ENCODE peak calls at places on chromosomes 11 and 22, in five cellular contexts. W is keratinocyte, E is brain microvascular endothelial cell, G is psoas muscle, D is GM23338. T is an unnamed sample.

GRCh38 chr11:93727985-93728791 is 13.1 kb downstream of the TAF1D start:
- DNase-seq in W (no peak), E (no peak), G (no peak), D (no peak), T (no peak)

GRCh38 chr11:133934599-133935550 is 21.9 kb downstream of the IGSF9B start:
- DNase-seq in W (peak; percentile 66), E (peak; percentile 56), G (no peak), D (no peak), T (peak; percentile 52)

GRCh38 chr11:67667490-67668190 is 6.8 kb downstream of the ALDH3B2 start:
- DNase-seq in W (no peak), E (no peak), G (no peak), D (no peak), T (no peak)

GRCh38 chr22:28398355-28398754 is 281.3 kb downstream of the TTC28 start:
- DNase-seq in W (no peak), E (no peak), G (no peak), D (no peak), T (no peak)

GRCh38 chr11:129643031-129643721 is 172.5 kb upstream of the TMEM45B start:
- DNase-seq in W (peak; percentile 66), E (peak; percentile 34), G (no peak), D (no peak), T (no peak)

GRCh38 chr22:36369004-36369921 is 18.5 kb downstream of the MYH9 start:
- DNase-seq in W (no peak), E (no peak), G (no peak), D (no peak), T (no peak)

GRCh38 chr11:57373146-57373545 is 7.8 kb downstream of the PRG3 start:
- DNase-seq in W (no peak), E (no peak), G (no peak), D (no peak), T (peak; percentile 23)

GRCh38 chr11:12932485-12932884 is 76.6 kb upstream of the RASSF10 start:
- DNase-seq in W (no peak), E (no peak), G (no peak), D (no peak), T (no peak)

GRCh38 chr11:114587398-114587953 is 8.1 kb downstream of the NXPE4 start:
- DNase-seq in W (no peak), E (no peak), G (no peak), D (no peak), T (no peak)

GRCh38 chr11:46047520-46047919 is 73.7 kb downstream of the PHF21A start:
- DNase-seq in W (no peak), E (no peak), G (no peak), D (no peak), T (no peak)

GRCh38 chr11:8086001-8086479 is 5.0 kb downstream of the TUB start:
- DNase-seq in W (no peak), E (no peak), G (no peak), D (peak; percentile 30), T (peak; percentile 29)

GRCh38 chr11:19294444-19294843 is 53.7 kb upstream of the E2F8 start:
- DNase-seq in W (no peak), E (no peak), G (no peak), D (no peak), T (no peak)

GRCh38 chr11:10758959-10759358 is 7.9 kb downstream of the CTR9 start:
- DNase-seq in W (no peak), E (no peak), G (no peak), D (peak; percentile 21), T (no peak)

GRCh38 chr11:124115782-124116616 is 749 bp downstream of the VWA5A start:
- DNase-seq in W (peak; percentile 15), E (no peak), G (no peak), D (peak; percentile 73), T (no peak)

GRCh38 chr11:65863889-65864757 is 3.9 kb downstream of the MUS81 start:
- DNase-seq in W (no peak), E (no peak), G (no peak), D (no peak), T (no peak)

GRCh38 chr22:46143491-46144147 is 6.7 kb upstream of the PPARA start:
- DNase-seq in W (no peak), E (no peak), G (no peak), D (no peak), T (no peak)

GRCh38 chr22:28043269-28043668 is 124.2 kb upstream of the PITPNB start:
- DNase-seq in W (no peak), E (no peak), G (no peak), D (no peak), T (no peak)

GRCh38 chr11:17179972-17180371 is 27.8 kb downstream of the PIK3C2A start:
- DNase-seq in W (no peak), E (no peak), G (no peak), D (no peak), T (no peak)

GRCh38 chr11:20840341-20840740 is 171.0 kb downstream of the NELL1 start:
- DNase-seq in W (no peak), E (no peak), G (no peak), D (no peak), T (no peak)

GRCh38 chr11:13337986-13338436 is 60.4 kb downstream of the BMAL1 start:
- DNase-seq in W (no peak), E (peak; percentile 66), G (no peak), D (no peak), T (no peak)

GRCh38 chr11:133951484-133952198 is 5.1 kb downstream of the IGSF9B start:
- DNase-seq in W (no peak), E (peak; percentile 12), G (no peak), D (peak; percentile 74), T (no peak)

GRCh38 chr22:38180841-38181452 is 683 bp downstream of the PLA2G6 start:
- DNase-seq in W (no peak), E (no peak), G (peak; percentile 46), D (peak; percentile 49), T (peak; percentile 53)

GRCh38 chr22:19287076-19287724 is 4.3 kb downstream of the CLTCL1 start:
- DNase-seq in W (peak; percentile 64), E (peak; percentile 21), G (peak; percentile 43), D (peak; percentile 62), T (no peak)

GRCh38 chr11:126637800-126638175 is 282.3 kb downstream of the ST3GAL4 start:
- DNase-seq in W (no peak), E (peak; percentile 71), G (no peak), D (no peak), T (no peak)

GRCh38 chr22:46043816-46044717 is 67.1 kb upstream of the WNT7B start:
- DNase-seq in W (no peak), E (no peak), G (no peak), D (peak; percentile 68), T (no peak)

GRCh38 chr11:79626135-79626748 is 185.4 kb upstream of the TENM4 start:
- DNase-seq in W (no peak), E (no peak), G (no peak), D (no peak), T (no peak)

GRCh38 chr11:1053121-1053901 is 16.8 kb upstream of the MUC6 start:
- DNase-seq in W (no peak), E (no peak), G (peak; percentile 8), D (no peak), T (no peak)

GRCh38 chr11:86955674-86956522 is 703 bp upstream of the FZD4 start:
- DNase-seq in W (no peak), E (peak; percentile 60), G (peak; percentile 89), D (peak; percentile 89), T (peak; percentile 89)

GRCh38 chr22:45240137-45240809 is 421 bp downstream of the KIAA0930 start:
- DNase-seq in W (no peak), E (no peak), G (peak; percentile 36), D (peak; percentile 53), T (peak; percentile 42)

GRCh38 chr11:67635231-67635521 is 4.4 kb downstream of the TBX10 start:
- DNase-seq in W (no peak), E (no peak), G (no peak), D (no peak), T (no peak)

GRCh38 chr22:32644252-32645100 is 157.0 kb upstream of the TIMP3 start:
- DNase-seq in W (peak; percentile 89), E (peak; percentile 25), G (peak; percentile 57), D (peak; percentile 36), T (peak; percentile 65)
- TF ChIP-seq CTCF in W (peak; percentile 33), E (no peak), G (no peak), D (no peak), T (no peak)

DNA sequence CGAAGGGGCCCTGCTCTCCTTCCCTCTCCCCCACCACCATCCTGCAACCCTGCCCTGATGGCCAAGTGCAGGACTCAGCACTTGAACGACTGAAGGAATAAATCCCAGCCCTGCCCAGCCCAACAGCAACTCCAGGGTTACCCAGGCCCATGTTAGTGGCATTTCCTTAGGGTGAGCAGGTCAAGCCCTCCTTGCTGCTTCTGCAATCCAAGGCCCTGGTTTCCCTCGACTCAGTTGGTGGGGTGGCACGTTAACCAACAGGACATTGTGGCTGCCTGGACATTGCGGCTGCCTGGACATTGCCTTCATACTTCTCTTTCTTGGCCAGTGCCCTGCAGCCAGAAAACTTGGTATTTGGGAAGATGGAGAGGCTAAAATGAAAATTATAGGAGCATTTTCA is 141.4 kb downstream of the TRIM29 start:
- DNase-seq in W (no peak), E (no peak), G (no peak), D (no peak), T (no peak)
- H3K27me3 ChIP-seq in W (peaks cover 5% of the 10 kb centered on the region), E (no peaks in the 10 kb centered on the region), G (no peaks in the 10 kb centered on the region), D (no peaks in the 10 kb centered on the region), T (peaks cover 25% of the 10 kb centered on the region)

GRCh38 chr22:35299217-35299716 is 427 bp upstream of the TOM1 start:
- DNase-seq in W (no peak), E (no peak), G (no peak), D (no peak), T (no peak)
- TF ChIP-seq CTCF in W (no peak), E (peak; percentile 10), G (no peak), D (no peak), T (peak; percentile 4)

GRCh38 chr22:22897036-22897435 is 9.4 kb downstream of the IGLL5 start:
- DNase-seq in W (no peak), E (no peak), G (no peak), D (no peak), T (no peak)
- H3K27me3 ChIP-seq in W (peaks cover 21% of the 10 kb centered on the region), E (peaks cover 40% of the 10 kb centered on the region), G (no peaks in the 10 kb centered on the region), D (peaks cover 80% of the 10 kb centered on the region), T (peaks cover 27% of the 10 kb centered on the region)

GRCh38 chr11:14420223-14420622 is 61.2 kb upstream of the RRAS2 start:
- DNase-seq in W (no peak), E (no peak), G (no peak), D (peak; percentile 33), T (no peak)
- TF ChIP-seq CTCF in W (no peak), E (no peak), G (no peak), D (no peak), T (no peak)

GRCh38 chr11:33864479-33864878 is 27.4 kb downstream of the LMO2 start:
- DNase-seq in W (no peak), E (no peak), G (no peak), D (no peak), T (no peak)

GRCh38 chr11:33867996-33868645 is 23.8 kb downstream of the LMO2 start:
- DNase-seq in W (no peak), E (no peak), G (no peak), D (peak; percentile 40), T (no peak)

GRCh38 chr11:33867566-33867965 is 24.3 kb downstream of the LMO2 start:
- DNase-seq in W (no peak), E (no peak), G (no peak), D (no peak), T (no peak)

GRCh38 chr11:33869511-33870422 is 22.1 kb downstream of the LMO2 start:
- DNase-seq in W (no peak), E (no peak), G (peak; percentile 53), D (peak; percentile 77), T (peak; percentile 62)

GRCh38 chr11:33868646-33869461 is 23.0 kb downstream of the LMO2 start:
- DNase-seq in W (no peak), E (no peak), G (no peak), D (peak; percentile 50), T (no peak)
- H3K27me3 ChIP-seq in W (peaks cover 45% of the 10 kb centered on the region), E (no peaks in the 10 kb centered on the region), G (no peaks in the 10 kb centered on the region), D (peaks cover 73% of the 10 kb centered on the region), T (peaks cover 4% of the 10 kb centered on the region)

T was measured in heart right ventricle.